ENCODE peak calls at places on chromosomes 3 and 15, in seven cellular contexts. C is A549, I is tibial nerve, G is suprapubic skin, B is GM12878, H is K562, N is transverse colon. J is an unnamed sample.
A peak's percentile ranks its signal among the peaks of the same experiment; 100 is the strongest.

GRCh38 chr15:70559840-70560239 is 203.5 kb downstream of the UACA start:
- DNase-seq in C (no peak), I (no peak), G (peak; percentile 47), B (no peak), H (no peak), N (no peak), J (peak; percentile 17)

GRCh38 chr3:171339606-171340005 is 120.6 kb downstream of the TNIK start:
- DNase-seq in C (no peak), I (no peak), G (no peak), B (no peak), H (no peak), N (peak; percentile 76), J (peak; percentile 96)

GRCh38 chr3:56467801-56468183 is 475 bp downstream of the ERC2 start:
- DNase-seq in C (no peak), I (no peak), G (no peak), B (no peak), H (no peak), N (no peak), J (no peak)

GRCh38 chr15:69679623-69680228 is 227.1 kb downstream of the RPLP1 start:
- DNase-seq in C (no peak), I (no peak), G (no peak), B (peak; percentile 89), H (no peak), N (no peak), J (no peak)

GRCh38 chr15:23687143-23687470 is at the start of gene NDN:
- DNase-seq in C (no peak), I (no peak), G (no peak), B (no peak), H (peak; percentile 75), N (peak; percentile 41), J (peak; percentile 43)

GRCh38 chr3:195441051-195441450 is 1.8 kb downstream of the ACAP2 start:
- DNase-seq in C (no peak), I (no peak), G (no peak), B (no peak), H (no peak), N (no peak), J (no peak)

GRCh38 chr3:71022552-71023335 is 560.8 kb downstream of the FOXP1 start:
- DNase-seq in C (no peak), I (no peak), G (no peak), B (no peak), H (no peak), N (no peak), J (no peak)

GRCh38 chr15:90001683-90002427 is 731 bp downstream of the ZNF710 start:
- DNase-seq in C (peak; percentile 75), I (no peak), G (peak; percentile 80), B (no peak), H (peak; percentile 90), N (peak; percentile 80), J (peak; percentile 55)

GRCh38 chr3:149547954-149548728 is 73.6 kb downstream of the TM4SF4 start:
- DNase-seq in C (peak; percentile 87), I (no peak), G (no peak), B (no peak), H (no peak), N (peak; percentile 51), J (peak; percentile 58)

GRCh38 chr3:120682095-120682681 is at the start of gene HGD:
- DNase-seq in C (peak; percentile 28), I (no peak), G (no peak), B (no peak), H (no peak), N (peak; percentile 70), J (peak; percentile 63)

GRCh38 chr15:23734856-23735255 is 47.8 kb upstream of the NDN start:
- DNase-seq in C (no peak), I (no peak), G (no peak), B (no peak), H (no peak), N (no peak), J (no peak)

GRCh38 chr3:67986703-67987102 is 332.3 kb upstream of the SUCLG2 start:
- DNase-seq in C (no peak), I (no peak), G (no peak), B (no peak), H (no peak), N (no peak), J (no peak)

GRCh38 chr3:129233538-129233937 is 15.9 kb upstream of the COPG1 start:
- DNase-seq in C (no peak), I (no peak), G (no peak), B (peak; percentile 91), H (no peak), N (peak; percentile 67), J (peak; percentile 31)

GRCh38 chr15:89912145-89912673 is 543 bp downstream of the ARPIN start:
- DNase-seq in C (peak; percentile 58), I (no peak), G (peak; percentile 82), B (no peak), H (no peak), N (peak; percentile 74), J (peak; percentile 49)

GRCh38 chr15:73907018-73907394 is 19.3 kb upstream of the LOXL1 start:
- DNase-seq in C (no peak), I (no peak), G (no peak), B (no peak), H (no peak), N (no peak), J (no peak)

GRCh38 chr3:41267975-41268640 is 68.8 kb downstream of the CTNNB1 start:
- DNase-seq in C (peak; percentile 86), I (no peak), G (no peak), B (no peak), H (peak; percentile 74), N (no peak), J (no peak)

GRCh38 chr3:70716832-70717231 is 404.4 kb upstream of the MDFIC2 start:
- DNase-seq in C (no peak), I (peak; percentile 15), G (no peak), B (no peak), H (no peak), N (no peak), J (no peak)

GRCh38 chr3:141094851-141095545 is 43.9 kb downstream of the SPSB4 start:
- DNase-seq in C (no peak), I (peak; percentile 32), G (no peak), B (no peak), H (no peak), N (peak; percentile 41), J (no peak)

GRCh38 chr15:48191574-48192225 is at the start of gene CTXN2:
- DNase-seq in C (no peak), I (no peak), G (no peak), B (no peak), H (no peak), N (peak; percentile 7), J (no peak)

GRCh38 chr15:42108189-42108588 is 13.8 kb upstream of the PLA2G4D start:
- DNase-seq in C (no peak), I (no peak), G (no peak), B (no peak), H (no peak), N (no peak), J (no peak)

GRCh38 chr3:154275965-154276364 is 48.3 kb downstream of the DHX36 start:
- DNase-seq in C (no peak), I (no peak), G (no peak), B (no peak), H (no peak), N (no peak), J (no peak)

DNA sequence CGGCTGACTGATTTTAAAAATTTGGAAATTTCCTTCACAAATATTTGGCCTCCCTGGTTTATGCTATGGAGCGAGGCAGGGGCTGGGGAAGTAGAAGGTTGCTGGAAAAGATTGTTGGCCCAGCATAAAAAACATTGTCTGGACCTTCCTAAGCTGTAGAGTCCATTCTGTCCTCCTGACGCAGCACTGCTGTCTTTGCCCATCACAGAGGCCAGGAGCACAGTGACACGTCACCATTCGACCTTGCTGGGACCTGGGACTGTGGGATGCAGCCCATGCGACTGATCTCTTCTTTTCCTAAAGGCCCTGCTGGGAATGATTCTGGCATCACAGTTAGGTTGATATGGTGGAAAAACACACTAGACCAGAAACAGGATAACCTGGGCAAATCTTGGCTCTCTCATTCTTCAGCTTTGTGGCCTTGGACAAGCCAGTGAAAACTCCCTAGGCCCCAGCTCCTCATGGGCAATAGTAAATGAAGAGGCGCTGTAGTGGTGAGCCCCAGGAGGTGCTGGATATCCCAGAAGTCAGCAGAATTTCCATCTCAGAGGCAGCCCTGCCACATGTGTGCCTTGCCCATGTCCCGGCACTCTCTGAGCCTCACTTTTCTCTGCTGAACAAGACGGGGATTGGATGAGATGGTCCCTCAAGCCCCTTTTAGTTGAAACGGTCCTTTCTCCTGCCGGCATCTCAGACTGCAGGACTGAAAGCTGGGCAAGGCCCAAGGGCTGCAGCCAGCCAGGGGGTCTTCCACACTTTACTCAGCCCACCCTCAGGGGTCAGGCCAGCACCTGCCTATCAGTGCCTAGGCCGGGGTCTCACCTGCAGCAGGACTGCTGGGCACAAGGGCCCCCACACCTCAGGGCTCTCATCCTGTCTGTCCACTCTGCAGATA is 69.6 kb downstream of the SENP2 start:
- DNase-seq in C (no peak), I (no peak), G (no peak), B (no peak), H (no peak), N (no peak), J (no peak)
- TF ChIP-seq EP300 in C (no peak), I (no peak), G (no peak), B (no peak), H (no peak), N (no peak), J (no peak)

DNA sequence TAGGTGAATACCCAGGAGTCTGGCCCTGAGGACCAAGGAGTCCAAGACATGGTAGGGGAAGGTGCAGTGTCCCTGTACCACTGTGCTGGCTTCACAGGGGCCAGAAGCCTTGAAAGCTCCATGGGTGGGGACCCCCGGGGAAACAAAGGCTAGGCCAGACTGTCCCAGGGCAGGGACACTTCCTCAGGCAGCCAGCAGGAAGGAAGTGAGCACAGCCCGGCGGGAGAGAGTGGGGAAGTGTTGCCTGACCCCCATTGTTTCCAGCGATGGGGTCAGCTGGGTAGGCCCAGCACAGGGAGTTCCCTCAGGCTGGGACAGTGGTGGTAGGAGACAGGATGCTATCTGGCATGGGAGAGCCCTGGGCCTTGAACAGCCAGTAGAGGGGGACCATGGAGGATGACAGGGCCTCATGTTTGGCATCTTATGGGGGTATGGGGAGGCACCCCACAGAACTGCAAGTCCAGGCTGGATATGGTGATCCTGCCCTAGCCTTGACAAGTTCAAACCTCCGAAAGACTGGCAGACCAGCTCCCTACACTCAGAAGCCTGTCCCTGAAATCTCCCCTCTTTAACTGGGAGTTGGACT is 1.2 kb upstream of the HYAL2 start:
- DNase-seq in C (no peak), I (no peak), G (no peak), B (no peak), H (no peak), N (no peak), J (no peak)
- TF ChIP-seq EP300 in C (no peak), I (peak; percentile 53), G (no peak), B (no peak), H (no peak), N (no peak), J (no peak)

DNA sequence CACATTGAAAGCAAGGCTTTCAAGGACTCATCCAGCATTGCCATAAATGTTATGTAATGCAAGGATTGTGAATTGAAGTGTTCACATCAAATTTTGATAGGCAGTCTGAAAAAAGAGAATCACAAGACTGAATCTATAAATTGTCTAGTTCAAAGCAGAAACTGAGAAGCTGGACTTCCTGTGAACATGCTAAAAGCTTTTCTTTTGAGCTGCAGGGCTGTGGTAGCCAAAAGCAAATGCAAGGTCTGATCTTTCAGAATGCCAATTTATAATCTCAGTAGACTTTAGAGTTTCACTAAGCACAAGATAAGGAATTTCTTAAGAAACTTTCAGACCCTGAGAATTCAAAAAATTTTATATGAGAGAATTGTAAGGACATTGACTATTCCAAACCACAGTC is 1700.2 kb downstream of the OTOL1 start:
- DNase-seq in C (no peak), I (no peak), G (no peak), B (no peak), H (no peak), N (no peak), J (no peak)
- TF ChIP-seq EP300 in C (no peak), I (no peak), G (no peak), B (no peak), H (no peak), N (no peak), J (no peak)

GRCh38 chr3:81743096-81744025 is 18.1 kb downstream of the GBE1 start:
- DNase-seq in C (peak; percentile 63), I (no peak), G (no peak), B (no peak), H (peak; percentile 22), N (no peak), J (no peak)
- TF ChIP-seq EP300 in C (peak; percentile 48), I (peak; percentile 30), G (no peak), B (no peak), H (peak; percentile 77), N (no peak), J (no peak)